ENCODE peak calls at places on chromosomes 11 and 22, in seven cellular contexts. B, A, P, V, E, T and R are unnamed samples.

GRCh38 chr11:107014871-107015270 is 3.4 kb downstream of the GUCY1A2 start:
- DNase-seq in B (no peak), A (no peak), P (no peak), V (no peak), E (no peak), T (no peak), R (no peak)

GRCh38 chr22:32079110-32080089 is 36.3 kb downstream of the SLC5A1 start:
- DNase-seq in B (peak), A (peak), P (no peak), V (no peak), E (no peak), T (no peak), R (no peak)

GRCh38 chr11:69280994-69281393 is 13.0 kb upstream of the MYEOV start:
- DNase-seq in B (no peak), A (peak), P (peak), V (no peak), E (no peak), T (no peak), R (no peak)

GRCh38 chr22:18063311-18063710 is 14.5 kb upstream of the PEX26 start:
- DNase-seq in B (no peak), A (no peak), P (no peak), V (no peak), E (no peak), T (no peak), R (no peak)

GRCh38 chr11:16788141-16789060 is 50.0 kb downstream of the C11orf58 start:
- DNase-seq in B (peak), A (peak), P (peak), V (no peak), E (peak), T (peak), R (peak)

GRCh38 chr11:62445314-62445740 is 26.5 kb downstream of the SCGB1A1 start:
- DNase-seq in B (peak), A (no peak), P (no peak), V (no peak), E (no peak), T (no peak), R (no peak)

GRCh38 chr22:31752096-31752847 is 1.5 kb upstream of the DEPDC5 start:
- DNase-seq in B (no peak), A (no peak), P (no peak), V (no peak), E (no peak), T (no peak), R (no peak)

GRCh38 chr11:37449146-37449545 is 851.1 kb upstream of the RAG2 start:
- DNase-seq in B (no peak), A (peak), P (peak), V (no peak), E (no peak), T (no peak), R (no peak)

GRCh38 chr11:11814614-11815452 is 26.9 kb upstream of the USP47 start:
- DNase-seq in B (no peak), A (no peak), P (no peak), V (no peak), E (no peak), T (no peak), R (no peak)

GRCh38 chr11:123065634-123066033 is 3.7 kb upstream of the HSPA8 start:
- DNase-seq in B (no peak), A (no peak), P (no peak), V (no peak), E (no peak), T (no peak), R (no peak)

GRCh38 chr11:2587976-2588748 is 111.6 kb downstream of the KCNQ1OT1 start:
- DNase-seq in B (no peak), A (no peak), P (no peak), V (no peak), E (no peak), T (no peak), R (no peak)

GRCh38 chr11:108669711-108670110 is 4.8 kb downstream of the DDX10 start:
- DNase-seq in B (no peak), A (no peak), P (no peak), V (no peak), E (no peak), T (no peak), R (no peak)

GRCh38 chr22:37731804-37732471 is 35.1 kb downstream of the TRIOBP start:
- DNase-seq in B (peak), A (no peak), P (no peak), V (no peak), E (no peak), T (no peak), R (no peak)
- TF ChIP-seq CTCF in B (no peak), A (no peak), P (no peak), V (peak), E (no peak), T (no peak), R (no peak)

GRCh38 chr11:133064152-133064877 is 468.0 kb downstream of the OPCML start:
- DNase-seq in B (peak), A (no peak), P (peak), V (no peak), E (peak), T (no peak), R (no peak)
- TF ChIP-seq CTCF in B (peak), A (no peak), P (no peak), V (peak), E (no peak), T (peak), R (no peak)

GRCh38 chr11:6319001-6319878 is 1.1 kb downstream of the CAVIN3 start:
- DNase-seq in B (peak), A (no peak), P (peak), V (no peak), E (peak), T (no peak), R (no peak)
- TF ChIP-seq CTCF in B (no peak), A (no peak), P (no peak), V (no peak), E (no peak), T (no peak), R (no peak)

DNA sequence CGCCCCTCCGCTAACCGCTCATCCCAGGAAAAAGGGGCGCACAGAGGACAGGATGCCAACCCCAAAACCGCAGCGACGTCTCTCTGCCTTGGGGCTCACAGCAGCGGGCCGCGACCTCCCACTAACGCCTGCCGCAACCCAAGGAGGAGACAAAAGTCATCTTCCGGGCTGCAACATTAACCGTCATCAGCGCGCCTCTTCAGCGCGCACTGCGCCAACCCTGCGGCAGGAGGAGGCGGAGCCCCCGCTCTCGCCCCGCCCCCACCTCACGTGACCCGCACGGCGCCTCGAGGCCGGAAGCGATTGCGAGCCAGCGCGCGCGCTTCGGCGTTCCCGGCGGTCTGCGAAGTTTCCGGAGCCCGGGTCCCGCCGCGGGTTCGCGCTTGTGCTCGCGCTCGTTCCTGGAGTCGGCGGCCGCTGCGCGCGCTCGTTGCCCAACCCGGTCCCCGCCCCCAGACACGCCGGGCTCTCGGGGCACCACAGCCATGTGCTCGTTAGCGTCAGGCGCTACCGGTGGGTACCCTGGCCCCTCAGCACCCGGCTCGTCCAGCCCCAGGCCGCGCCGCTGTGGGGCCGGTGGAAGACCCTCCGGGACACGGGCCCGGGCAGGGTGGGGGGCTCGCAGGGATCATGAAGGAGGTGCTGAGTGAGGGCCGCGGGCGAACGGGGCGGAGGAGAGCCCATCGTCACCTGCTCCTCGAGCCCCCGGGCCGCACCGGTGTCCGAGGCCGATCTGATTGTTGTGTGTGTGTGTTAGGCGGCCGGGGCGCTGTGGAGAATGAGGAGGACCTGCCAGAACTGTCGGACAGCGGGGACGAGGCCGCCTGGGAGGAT is at the start of gene PRMT3:
- DNase-seq in B (peak), A (peak), P (peak), V (peak), E (peak), T (peak), R (peak)
- TF ChIP-seq CTCF in B (peak), A (peak), P (no peak), V (no peak), E (no peak), T (no peak), R (peak)